ENCODE peak calls at places on chromosomes 13 and 19, in five cellular contexts. One of them, this sample, is unnamed.
A peak's percentile ranks its signal among the peaks of the same experiment; 100 is the strongest.

GRCh38 chr19:3450796-3451411 is 29.4 kb downstream of the SMIM24 start:
- DNase-seq in GM12878: no peak
- DNase-seq in HepG2: peak; percentile 39
- DNase-seq in H1: no peak
- DNase-seq in K562: no peak
- DNase-seq in this sample: no peak

GRCh38 chr13:19171563-19171962 is 10.1 kb downstream of the TUBA3C start:
- DNase-seq in HepG2: no peak
- DNase-seq in H1: no peak
- DNase-seq in K562: no peak
- DNase-seq in GM12878: no peak
- DNase-seq in this sample: no peak

GRCh38 chr19:34457446-34457845 is 24.1 kb upstream of the WTIP start:
- DNase-seq in HepG2: no peak
- DNase-seq in K562: no peak
- DNase-seq in GM12878: no peak
- DNase-seq in H1: no peak
- DNase-seq in this sample: no peak

GRCh38 chr13:52868190-52868589 is 19.8 kb upstream of the PCDH8 start:
- DNase-seq in K562: no peak
- DNase-seq in GM12878: no peak
- DNase-seq in HepG2: no peak
- DNase-seq in H1: no peak
- DNase-seq in this sample: no peak

GRCh38 chr13:98048263-98048662 is 94.6 kb upstream of the FARP1 start:
- DNase-seq in GM12878: no peak
- DNase-seq in HepG2: no peak
- DNase-seq in H1: no peak
- DNase-seq in K562: no peak
- DNase-seq in this sample: peak; percentile 16

GRCh38 chr13:101390461-101390860 is 25.8 kb downstream of the NALCN start:
- DNase-seq in K562: no peak
- DNase-seq in GM12878: no peak
- DNase-seq in H1: no peak
- DNase-seq in HepG2: no peak
- DNase-seq in this sample: no peak

GRCh38 chr19:10501971-10502523 is 1.1 kb downstream of the KEAP1 start:
- DNase-seq in HepG2: peak; percentile 33
- DNase-seq in H1: peak; percentile 71
- DNase-seq in GM12878: no peak
- DNase-seq in K562: no peak
- DNase-seq in this sample: peak; percentile 58

GRCh38 chr19:55418185-55418584 is 10.6 kb upstream of the UBE2S start:
- DNase-seq in H1: peak; percentile 71
- DNase-seq in GM12878: no peak
- DNase-seq in K562: peak; percentile 62
- DNase-seq in HepG2: peak; percentile 70
- DNase-seq in this sample: peak; percentile 92

GRCh38 chr19:15812059-15812722 is 3.3 kb downstream of the OR10H1 start:
- DNase-seq in K562: no peak
- DNase-seq in GM12878: no peak
- DNase-seq in HepG2: no peak
- DNase-seq in H1: no peak
- DNase-seq in this sample: no peak

GRCh38 chr19:50050406-50051223 is 24.8 kb downstream of the ZNF473 start:
- DNase-seq in GM12878: peak; percentile 23
- DNase-seq in HepG2: no peak
- DNase-seq in H1: peak; percentile 63
- DNase-seq in K562: peak; percentile 84
- DNase-seq in this sample: peak; percentile 89

GRCh38 chr19:47020132-47020805 is 632 bp downstream of the NPAS1 start:
- DNase-seq in H1: no peak
- DNase-seq in HepG2: no peak
- DNase-seq in GM12878: no peak
- DNase-seq in K562: peak; percentile 46
- DNase-seq in this sample: peak; percentile 78

GRCh38 chr13:113027095-113027494 is 58.1 kb downstream of the MCF2L start:
- DNase-seq in GM12878: no peak
- DNase-seq in K562: no peak
- DNase-seq in H1: no peak
- DNase-seq in HepG2: no peak
- DNase-seq in this sample: no peak

GRCh38 chr13:79973533-79973963 is 367.4 kb downstream of the SPRY2 start:
- DNase-seq in HepG2: no peak
- DNase-seq in K562: peak; percentile 8
- DNase-seq in H1: no peak
- DNase-seq in GM12878: no peak
- DNase-seq in this sample: peak; percentile 38

GRCh38 chr19:10027158-10027997 is 14.1 kb downstream of the RDH8 start:
- DNase-seq in H1: peak; percentile 99
- DNase-seq in GM12878: peak; percentile 28
- DNase-seq in K562: peak; percentile 98
- DNase-seq in HepG2: peak; percentile 82
- DNase-seq in this sample: peak; percentile 98

GRCh38 chr19:13172335-13173128 is 22.3 kb downstream of the IER2 start:
- DNase-seq in H1: no peak
- DNase-seq in GM12878: no peak
- DNase-seq in HepG2: no peak
- DNase-seq in K562: peak; percentile 68
- DNase-seq in this sample: no peak

GRCh38 chr19:3359850-3360493 is 6.4 kb upstream of the NFIC start:
- DNase-seq in K562: peak; percentile 80
- DNase-seq in H1: no peak
- DNase-seq in GM12878: no peak
- DNase-seq in HepG2: no peak
- DNase-seq in this sample: peak; percentile 54

GRCh38 chr13:103497404-103497803 is 431.2 kb upstream of the SLC10A2 start:
- DNase-seq in GM12878: no peak
- DNase-seq in K562: no peak
- DNase-seq in HepG2: no peak
- DNase-seq in H1: no peak
- DNase-seq in this sample: no peak

GRCh38 chr19:50232600-50232999 is 29.2 kb downstream of the MYH14 start:
- DNase-seq in HepG2: no peak
- DNase-seq in H1: no peak
- DNase-seq in K562: no peak
- DNase-seq in GM12878: no peak
- DNase-seq in this sample: no peak

GRCh38 chr19:43525836-43526771 is 897 bp downstream of the ETHE1 start:
- DNase-seq in K562: peak; percentile 18
- DNase-seq in H1: peak; percentile 55
- DNase-seq in HepG2: no peak
- DNase-seq in GM12878: no peak
- DNase-seq in this sample: peak; percentile 39

GRCh38 chr13:94917814-94918213 is 205.5 kb upstream of the SOX21 start:
- DNase-seq in GM12878: no peak
- DNase-seq in HepG2: no peak
- DNase-seq in H1: no peak
- DNase-seq in K562: no peak
- DNase-seq in this sample: peak; percentile 47

GRCh38 chr13:91318886-91319285 is 28.6 kb upstream of the MIR17HG start:
- DNase-seq in HepG2: no peak
- DNase-seq in GM12878: no peak
- DNase-seq in H1: no peak
- DNase-seq in K562: no peak
- DNase-seq in this sample: no peak

GRCh38 chr13:98826156-98826555 is 73.7 kb upstream of the SLC15A1 start:
- DNase-seq in K562: no peak
- DNase-seq in GM12878: no peak
- DNase-seq in HepG2: no peak
- DNase-seq in H1: no peak
- DNase-seq in this sample: no peak

GRCh38 chr13:110914293-110915056 is 394 bp downstream of the ANKRD10 start:
- DNase-seq in GM12878: no peak
- DNase-seq in HepG2: peak; percentile 58
- DNase-seq in K562: peak; percentile 63
- DNase-seq in H1: peak; percentile 76
- DNase-seq in this sample: peak; percentile 73

GRCh38 chr19:10553943-10554381 is 10.3 kb downstream of the ATG4D start:
- DNase-seq in HepG2: no peak
- DNase-seq in GM12878: peak; percentile 55
- DNase-seq in K562: no peak
- DNase-seq in H1: no peak
- DNase-seq in this sample: no peak

GRCh38 chr13:44103721-44104490 is 224.2 kb downstream of the LACC1 start:
- DNase-seq in H1: no peak
- DNase-seq in K562: no peak
- DNase-seq in GM12878: no peak
- DNase-seq in HepG2: no peak
- DNase-seq in this sample: no peak

GRCh38 chr13:44921931-44922758 is 67.1 kb downstream of the NUFIP1 start:
- DNase-seq in GM12878: no peak
- DNase-seq in H1: no peak
- DNase-seq in K562: no peak
- DNase-seq in HepG2: peak; percentile 81
- DNase-seq in this sample: no peak

GRCh38 chr19:38529610-38530009 is 88.1 kb downstream of the MAP4K1 start:
- DNase-seq in K562: no peak
- DNase-seq in GM12878: no peak
- DNase-seq in HepG2: no peak
- DNase-seq in H1: no peak
- DNase-seq in this sample: no peak

GRCh38 chr19:39946532-39946931 is 12.1 kb upstream of the FCGBP start:
- DNase-seq in HepG2: no peak
- DNase-seq in GM12878: no peak
- DNase-seq in H1: no peak
- DNase-seq in K562: no peak
- DNase-seq in this sample: no peak

GRCh38 chr19:45947926-45948325 is 25.7 kb downstream of the NOVA2 start:
- DNase-seq in HepG2: no peak
- DNase-seq in GM12878: no peak
- DNase-seq in K562: no peak
- DNase-seq in H1: no peak
- DNase-seq in this sample: no peak

GRCh38 chr19:19672816-19673215 is 4.2 kb downstream of the ZNF101 start:
- DNase-seq in H1: no peak
- DNase-seq in K562: no peak
- DNase-seq in GM12878: no peak
- DNase-seq in HepG2: no peak
- DNase-seq in this sample: no peak

GRCh38 chr13:26323127-26323526 is 69.2 kb downstream of the CDK8 start:
- DNase-seq in K562: no peak
- DNase-seq in HepG2: no peak
- DNase-seq in H1: no peak
- DNase-seq in GM12878: no peak
- DNase-seq in this sample: no peak
- H3K36me3 ChIP-seq in K562: no peaks in the 10 kb centered on the region
- H3K36me3 ChIP-seq in HepG2: no peaks in the 10 kb centered on the region
- H3K36me3 ChIP-seq in H1: no peaks in the 10 kb centered on the region
- H3K36me3 ChIP-seq in GM12878: no peaks in the 10 kb centered on the region
- H3K36me3 ChIP-seq in this sample: no peaks in the 10 kb centered on the region

DNA sequence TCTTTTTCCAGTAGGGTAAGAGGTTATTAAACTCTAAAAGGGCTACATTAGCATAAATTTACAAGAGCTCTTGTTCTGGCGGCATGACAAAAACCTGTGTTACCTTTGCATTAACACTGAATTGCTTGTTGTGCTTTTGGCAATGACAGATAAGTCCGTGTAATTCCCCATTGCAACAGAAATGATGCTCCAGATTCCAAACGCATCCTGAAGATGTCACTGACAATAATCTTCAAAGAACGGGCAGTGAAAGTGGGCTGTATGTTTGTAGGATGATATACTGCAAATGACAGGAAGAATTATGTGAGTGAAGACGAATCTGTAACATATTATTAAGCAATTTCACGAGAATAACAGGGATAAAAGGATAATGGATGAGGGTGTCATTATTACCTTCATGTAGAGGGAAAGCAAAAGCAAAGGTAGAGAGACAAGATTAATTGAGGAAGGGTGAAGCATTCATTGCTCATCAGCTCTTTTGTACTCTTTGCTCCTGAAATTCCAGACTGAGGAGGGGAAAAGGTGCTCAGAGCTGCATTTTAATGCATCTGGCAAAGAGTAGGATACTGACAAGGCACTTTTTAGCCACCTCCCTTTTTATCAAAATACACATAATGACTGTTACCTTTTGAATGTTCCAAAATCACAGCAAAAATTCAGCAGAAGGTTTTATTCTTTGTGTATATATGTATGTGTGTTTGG is 38.5 kb upstream of the MAB21L1 start:
- DNase-seq in K562: no peak
- DNase-seq in GM12878: no peak
- DNase-seq in HepG2: no peak
- DNase-seq in H1: no peak
- DNase-seq in this sample: peak; percentile 42
- H3K4me2 ChIP-seq in K562: no peak overlapping the region
- H3K4me2 ChIP-seq in GM12878: no peak overlapping the region
- H3K4me2 ChIP-seq in HepG2: no peak overlapping the region
- H3K4me2 ChIP-seq in H1: no peak overlapping the region
- H3K4me2 ChIP-seq in this sample: peak overlapping the region; percentile 52

GRCh38 chr19:6721773-6722172 is 1.3 kb upstream of the C3 start:
- DNase-seq in K562: no peak
- DNase-seq in HepG2: no peak
- DNase-seq in H1: no peak
- DNase-seq in GM12878: no peak
- DNase-seq in this sample: no peak

GRCh38 chr19:6723738-6724137 is 3.3 kb upstream of the C3 start:
- DNase-seq in H1: no peak
- DNase-seq in HepG2: no peak
- DNase-seq in GM12878: no peak
- DNase-seq in K562: no peak
- DNase-seq in this sample: no peak

GRCh38 chr19:6724631-6725185 is 4.3 kb upstream of the C3 start:
- DNase-seq in GM12878: no peak
- DNase-seq in K562: no peak
- DNase-seq in HepG2: no peak
- DNase-seq in H1: no peak
- DNase-seq in this sample: no peak

GRCh38 chr19:6721113-6721474 is 644 bp upstream of the C3 start:
- DNase-seq in HepG2: no peak
- DNase-seq in GM12878: no peak
- DNase-seq in H1: no peak
- DNase-seq in K562: no peak
- DNase-seq in this sample: no peak

DNA sequence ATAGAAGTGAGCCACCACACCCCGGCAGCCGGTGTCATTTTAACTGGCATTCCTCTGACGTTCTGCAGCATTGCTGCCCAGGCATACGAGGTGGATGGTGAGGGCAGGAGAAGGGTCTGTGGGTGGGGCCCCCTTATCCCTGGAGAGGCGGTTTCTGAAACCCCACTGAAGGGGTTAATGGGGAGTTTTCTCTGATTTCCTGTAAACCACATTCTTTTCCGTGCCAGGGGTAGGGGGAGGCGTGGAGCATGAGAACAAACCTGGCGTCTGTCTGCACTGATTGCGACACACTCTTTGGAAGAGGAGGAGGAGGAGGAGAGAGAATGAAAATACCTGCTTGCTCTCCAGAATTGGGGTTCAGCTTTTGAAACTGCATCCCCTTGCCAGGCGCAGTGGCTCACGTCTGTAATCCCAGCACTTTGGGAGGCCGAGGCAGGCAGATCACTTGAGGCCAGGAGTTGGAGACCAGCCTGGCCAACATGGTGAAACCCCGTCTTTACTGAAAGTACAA is 2.7 kb upstream of the C3 start:
- DNase-seq in K562: no peak
- DNase-seq in GM12878: no peak
- DNase-seq in H1: no peak
- DNase-seq in HepG2: peak; percentile 93
- DNase-seq in this sample: peak; percentile 66
- TF ChIP-seq CREB1 in K562: no peak
- TF ChIP-seq CREB1 in GM12878: no peak
- TF ChIP-seq CREB1 in H1: no peak
- TF ChIP-seq CREB1 in HepG2: peak; percentile 63
- TF ChIP-seq CREB1 in this sample: no peak

GRCh38 chr13:50006426-50007135 is 8.7 kb upstream of the KCNRG start:
- DNase-seq in GM12878: no peak
- DNase-seq in K562: no peak
- DNase-seq in HepG2: no peak
- DNase-seq in H1: no peak
- DNase-seq in this sample: no peak
- H3K36me3 ChIP-seq in GM12878: peaks cover 10% of the 10 kb centered on the region
- H3K36me3 ChIP-seq in K562: peaks cover 54% of the 10 kb centered on the region
- H3K36me3 ChIP-seq in HepG2: peaks cover 1% of the 10 kb centered on the region
- H3K36me3 ChIP-seq in H1: peaks cover 53% of the 10 kb centered on the region
- H3K36me3 ChIP-seq in this sample: no peaks in the 10 kb centered on the region